ENCODE peak calls at places on chromosomes 4 and X, in five cellular contexts. O, S, U, T and Q are unnamed samples.

GRCh38 chr4:47840291-47840690 is 2.4 kb upstream of the CORIN start:
- DNase-seq in U (no peak), S (no peak), T (no peak), O (no peak), Q (peak)

GRCh38 chr4:173005912-173006633 is 162.5 kb upstream of the GALNT7 start:
- DNase-seq in U (no peak), S (no peak), O (no peak), T (no peak), Q (no peak)

GRCh38 chr4:177005801-177006230 is 213.1 kb upstream of the VEGFC start:
- DNase-seq in O (peak), S (no peak), U (no peak), T (peak), Q (peak)

GRCh38 chr4:168585168-168586091 is 88.6 kb downstream of the PALLD start:
- DNase-seq in O (peak), T (peak), U (peak), S (peak), Q (peak)

GRCh38 chrX:133994576-133994975 is 9.2 kb upstream of the GPC3 start:
- DNase-seq in S (no peak), U (no peak), T (no peak), O (peak), Q (no peak)

GRCh38 chr4:78945638-78946179 is 6.5 kb upstream of the PAQR3 start:
- DNase-seq in T (no peak), U (no peak), O (no peak), S (no peak), Q (no peak)

GRCh38 chr4:109009909-109010308 is 247.1 kb upstream of the ETNPPL start:
- DNase-seq in T (peak), O (peak), U (no peak), S (no peak), Q (peak)

GRCh38 chr4:99693164-99693563 is 35.5 kb upstream of the C4orf54 start:
- DNase-seq in T (no peak), S (no peak), U (no peak), O (no peak), Q (no peak)

GRCh38 chr4:145796338-145796737 is 116.4 kb downstream of the C4orf51 start:
- DNase-seq in O (no peak), S (no peak), U (no peak), T (no peak), Q (no peak)

GRCh38 chrX:2664497-2664896 is 26.6 kb upstream of the CD99 start:
- DNase-seq in T (peak), O (peak), S (peak), U (no peak), Q (peak)

GRCh38 chr4:156992943-156993342 is 21.3 kb upstream of the PDGFC start:
- DNase-seq in T (no peak), O (peak), S (no peak), U (no peak), Q (peak)

GRCh38 chr4:1099684-1100335 is 13.6 kb downstream of the RNF212 start:
- DNase-seq in U (no peak), T (no peak), O (no peak), S (no peak), Q (no peak)

GRCh38 chr4:124483043-124483906 is 229.3 kb downstream of the ANKRD50 start:
- DNase-seq in O (peak), S (no peak), T (no peak), U (no peak), Q (no peak)

GRCh38 chrX:150975655-150976390 is 7.3 kb upstream of the HMGB3 start:
- DNase-seq in S (no peak), U (no peak), O (no peak), T (no peak), Q (no peak)

GRCh38 chrX:8688776-8689175 is 43.2 kb downstream of the ANOS1 start:
- DNase-seq in T (no peak), S (no peak), O (no peak), U (no peak), Q (no peak)

GRCh38 chr4:129246850-129247542 is 151.0 kb downstream of the C4orf33 start:
- DNase-seq in O (no peak), T (no peak), S (no peak), U (no peak), Q (no peak)

GRCh38 chrX:133434197-133434820 is 19.0 kb upstream of the GPC4 start:
- DNase-seq in T (no peak), O (no peak), S (no peak), U (no peak), Q (no peak)

GRCh38 chrX:100449696-100450606 is 39.9 kb upstream of the PCDH19 start:
- DNase-seq in O (peak), T (no peak), U (no peak), S (no peak), Q (peak)

GRCh38 chr4:184255917-184256642 is 38.4 kb upstream of the ENPP6 start:
- DNase-seq in T (no peak), S (no peak), O (no peak), U (no peak), Q (no peak)

GRCh38 chrX:153740631-153741222 is 16.1 kb downstream of the ABCD1 start:
- DNase-seq in T (no peak), S (no peak), O (no peak), U (no peak), Q (no peak)

GRCh38 chr4:98661356-98662054 is 3.1 kb upstream of the TSPAN5 start:
- DNase-seq in U (peak), S (no peak), O (no peak), T (no peak), Q (no peak)

GRCh38 chr4:38456096-38456495 is 207.9 kb upstream of the KLF3 start:
- DNase-seq in O (no peak), U (no peak), S (no peak), T (no peak), Q (no peak)

GRCh38 chr4:184648220-184649025 is 824 bp downstream of the CASP3 start:
- DNase-seq in T (peak), U (no peak), S (peak), O (peak), Q (peak)

GRCh38 chrX:15989716-15990115 is 133.6 kb upstream of the GRPR start:
- DNase-seq in U (no peak), O (no peak), T (no peak), S (no peak), Q (no peak)
- H3K4me3 ChIP-seq in U (no peak), O (no peak), T (no peak), S (no peak), Q (no peak)

GRCh38 chr4:139606600-139607301 is 50.7 kb upstream of the SETD7 start:
- DNase-seq in O (peak), T (peak), U (no peak), S (no peak), Q (peak)
- TF ChIP-seq CTCF in O (peak), T (peak), U (peak), S (no peak), Q (peak)

DNA sequence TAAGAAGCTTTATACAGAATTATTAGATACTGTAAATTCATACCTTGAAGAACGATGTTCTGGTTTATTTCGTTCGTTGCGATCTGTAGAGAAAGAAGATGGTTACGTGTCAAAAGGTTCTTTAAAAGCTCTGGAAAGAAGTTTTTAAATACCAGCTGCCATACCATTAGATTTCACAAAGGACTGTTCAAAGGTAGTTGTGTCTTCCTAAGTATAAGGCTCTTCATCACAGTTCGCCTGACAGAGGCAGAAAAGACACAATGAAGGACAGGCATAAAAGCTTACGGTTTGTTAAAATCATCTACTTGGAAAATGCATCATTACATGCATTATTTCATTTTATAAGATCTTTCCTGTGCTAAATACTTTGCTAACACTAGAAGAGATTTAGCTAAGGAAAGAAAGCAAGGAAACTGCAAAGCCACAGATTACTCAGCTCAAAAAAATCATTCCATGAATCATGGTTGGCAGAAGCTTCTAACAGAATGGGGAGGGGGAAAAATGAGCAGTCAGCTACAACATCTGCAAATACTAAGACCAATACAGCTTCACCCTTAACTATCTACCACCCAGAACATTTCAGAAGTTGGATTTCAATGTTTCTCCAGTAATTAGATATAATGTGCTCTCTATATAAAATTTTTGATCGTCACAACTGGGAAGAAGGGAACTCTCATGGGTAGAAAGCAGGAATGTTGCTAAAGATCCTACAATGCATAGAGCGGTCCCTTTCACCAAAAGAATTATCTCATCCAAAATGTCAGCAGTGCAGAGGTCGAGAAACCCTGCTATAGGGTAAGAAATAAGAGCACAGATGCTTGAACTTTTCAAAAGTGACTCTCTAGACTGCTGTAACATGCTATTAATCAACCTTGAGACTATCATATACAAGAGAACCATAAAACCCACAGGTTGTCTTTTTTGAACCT is 50.7 kb upstream of the PRSS48 start:
- DNase-seq in S (no peak), U (peak), T (peak), O (peak), Q (peak)
- H3K4me3 ChIP-seq in S (peak), U (no peak), T (peak), O (peak), Q (peak)

DNA sequence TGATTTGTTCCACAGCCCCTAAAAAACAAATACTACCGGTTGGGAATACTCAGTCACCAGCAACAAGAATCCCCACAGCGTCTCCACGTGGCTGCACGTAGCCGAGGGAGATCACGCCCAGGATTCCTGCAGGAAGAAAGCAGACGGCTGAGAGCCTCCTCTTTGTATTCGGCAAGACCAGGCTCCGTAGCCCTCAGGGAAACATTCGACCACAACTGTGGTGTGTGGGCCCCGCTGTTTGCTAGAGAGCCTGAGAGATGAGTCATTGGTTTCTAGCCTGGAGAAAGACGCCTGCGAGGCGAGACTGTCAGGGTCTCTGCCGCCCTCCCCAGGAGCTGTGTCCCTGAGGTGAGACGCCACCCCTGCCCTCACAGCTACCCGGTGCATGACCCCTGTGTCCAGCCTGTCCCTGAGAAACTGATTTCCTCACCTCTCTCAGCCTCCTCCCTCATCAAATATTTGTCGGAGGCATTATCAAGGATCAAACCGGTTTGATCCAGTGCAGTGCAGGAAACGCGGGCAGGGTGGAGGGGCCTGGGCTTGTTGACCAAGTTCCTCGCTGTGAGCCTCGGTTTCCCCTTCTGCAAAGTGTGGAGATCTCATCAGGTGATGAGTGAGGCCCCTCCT is 4.7 kb upstream of the S100P start:
- DNase-seq in O (peak), S (peak), U (peak), T (peak), Q (peak)
- TF ChIP-seq CTCF in O (peak), S (no peak), U (no peak), T (peak), Q (peak)